ENCODE peak calls at places on chromosomes 12 and 14, in nine cellular contexts. One of them, this sample, is unnamed.

GRCh38 chr12:109763201-109763841 is 49.7 kb downstream of the FAM222A start:
- DNase-seq in CD8-positive, alpha-beta T cell: no peak
- DNase-seq in hepatocyte: no peak
- DNase-seq in CD4-positive, alpha-beta T cell: no peak
- DNase-seq in AG04450: no peak
- DNase-seq in astrocyte of the spinal cord: peak; percentile 19
- DNase-seq in choroid plexus epithelial cell: peak; percentile 37
- DNase-seq in left ventricle myocardium inferior: no peak
- DNase-seq in lower lobe of right lung: peak; percentile 45
- DNase-seq in this sample: peak; percentile 36

GRCh38 chr14:71532349-71532748 is 399.9 kb upstream of the RGS6 start:
- DNase-seq in hepatocyte: no peak
- DNase-seq in astrocyte of the spinal cord: peak; percentile 91
- DNase-seq in lower lobe of right lung: no peak
- DNase-seq in AG04450: no peak
- DNase-seq in left ventricle myocardium inferior: no peak
- DNase-seq in CD4-positive, alpha-beta T cell: no peak
- DNase-seq in choroid plexus epithelial cell: peak; percentile 80
- DNase-seq in CD8-positive, alpha-beta T cell: no peak
- DNase-seq in this sample: peak; percentile 18

GRCh38 chr14:104559769-104560585 is 19.6 kb upstream of the C14orf180 start:
- DNase-seq in lower lobe of right lung: no peak
- DNase-seq in choroid plexus epithelial cell: no peak
- DNase-seq in CD4-positive, alpha-beta T cell: no peak
- DNase-seq in AG04450: no peak
- DNase-seq in hepatocyte: no peak
- DNase-seq in CD8-positive, alpha-beta T cell: no peak
- DNase-seq in astrocyte of the spinal cord: no peak
- DNase-seq in left ventricle myocardium inferior: no peak
- DNase-seq in this sample: no peak

GRCh38 chr12:6093764-6094163 is 30.7 kb downstream of the VWF start:
- DNase-seq in choroid plexus epithelial cell: no peak
- DNase-seq in hepatocyte: no peak
- DNase-seq in lower lobe of right lung: no peak
- DNase-seq in AG04450: no peak
- DNase-seq in CD8-positive, alpha-beta T cell: no peak
- DNase-seq in left ventricle myocardium inferior: no peak
- DNase-seq in astrocyte of the spinal cord: no peak
- DNase-seq in CD4-positive, alpha-beta T cell: no peak
- DNase-seq in this sample: peak; percentile 34

GRCh38 chr14:102602421-102603292 is 10.2 kb downstream of the RCOR1 start:
- DNase-seq in CD4-positive, alpha-beta T cell: no peak
- DNase-seq in choroid plexus epithelial cell: no peak
- DNase-seq in astrocyte of the spinal cord: no peak
- DNase-seq in hepatocyte: no peak
- DNase-seq in lower lobe of right lung: no peak
- DNase-seq in AG04450: no peak
- DNase-seq in CD8-positive, alpha-beta T cell: no peak
- DNase-seq in left ventricle myocardium inferior: no peak
- DNase-seq in this sample: no peak

GRCh38 chr12:129372348-129372747 is 519.1 kb downstream of the GLT1D1 start:
- DNase-seq in lower lobe of right lung: no peak
- DNase-seq in CD8-positive, alpha-beta T cell: no peak
- DNase-seq in AG04450: no peak
- DNase-seq in astrocyte of the spinal cord: no peak
- DNase-seq in choroid plexus epithelial cell: no peak
- DNase-seq in CD4-positive, alpha-beta T cell: no peak
- DNase-seq in hepatocyte: no peak
- DNase-seq in left ventricle myocardium inferior: no peak
- DNase-seq in this sample: no peak

GRCh38 chr14:51400142-51400541 is 160.1 kb downstream of the TMX1 start:
- DNase-seq in choroid plexus epithelial cell: no peak
- DNase-seq in left ventricle myocardium inferior: no peak
- DNase-seq in CD8-positive, alpha-beta T cell: no peak
- DNase-seq in CD4-positive, alpha-beta T cell: no peak
- DNase-seq in hepatocyte: no peak
- DNase-seq in lower lobe of right lung: no peak
- DNase-seq in AG04450: no peak
- DNase-seq in astrocyte of the spinal cord: no peak
- DNase-seq in this sample: no peak

GRCh38 chr12:124593851-124594401 is 26.5 kb upstream of the NCOR2 start:
- DNase-seq in CD4-positive, alpha-beta T cell: no peak
- DNase-seq in astrocyte of the spinal cord: no peak
- DNase-seq in choroid plexus epithelial cell: no peak
- DNase-seq in CD8-positive, alpha-beta T cell: no peak
- DNase-seq in AG04450: no peak
- DNase-seq in lower lobe of right lung: no peak
- DNase-seq in hepatocyte: no peak
- DNase-seq in left ventricle myocardium inferior: no peak
- DNase-seq in this sample: no peak

GRCh38 chr14:67311868-67312267 is 47.7 kb downstream of the ATP6V1D start:
- DNase-seq in hepatocyte: peak; percentile 10
- DNase-seq in CD8-positive, alpha-beta T cell: no peak
- DNase-seq in lower lobe of right lung: no peak
- DNase-seq in CD4-positive, alpha-beta T cell: no peak
- DNase-seq in left ventricle myocardium inferior: no peak
- DNase-seq in choroid plexus epithelial cell: no peak
- DNase-seq in AG04450: no peak
- DNase-seq in astrocyte of the spinal cord: no peak
- DNase-seq in this sample: peak; percentile 28

GRCh38 chr12:11757095-11757494 is 107.6 kb downstream of the ETV6 start:
- DNase-seq in AG04450: no peak
- DNase-seq in left ventricle myocardium inferior: no peak
- DNase-seq in astrocyte of the spinal cord: no peak
- DNase-seq in hepatocyte: no peak
- DNase-seq in lower lobe of right lung: no peak
- DNase-seq in choroid plexus epithelial cell: no peak
- DNase-seq in CD8-positive, alpha-beta T cell: no peak
- DNase-seq in CD4-positive, alpha-beta T cell: no peak
- DNase-seq in this sample: no peak

GRCh38 chr12:49587174-49587908 is 18.1 kb downstream of the FAM186B start:
- DNase-seq in astrocyte of the spinal cord: no peak
- DNase-seq in lower lobe of right lung: no peak
- DNase-seq in left ventricle myocardium inferior: no peak
- DNase-seq in AG04450: no peak
- DNase-seq in hepatocyte: no peak
- DNase-seq in CD4-positive, alpha-beta T cell: no peak
- DNase-seq in CD8-positive, alpha-beta T cell: no peak
- DNase-seq in choroid plexus epithelial cell: no peak
- DNase-seq in this sample: no peak
- TF ChIP-seq CTCF in astrocyte of the spinal cord: no peak
- TF ChIP-seq CTCF in lower lobe of right lung: no peak
- TF ChIP-seq CTCF in left ventricle myocardium inferior: no peak
- TF ChIP-seq CTCF in AG04450: no peak
- TF ChIP-seq CTCF in hepatocyte: no peak
- TF ChIP-seq CTCF in CD4-positive, alpha-beta T cell: no peak
- TF ChIP-seq CTCF in CD8-positive, alpha-beta T cell: no peak
- TF ChIP-seq CTCF in choroid plexus epithelial cell: no peak
- TF ChIP-seq CTCF in this sample: no peak

GRCh38 chr14:54348923-54349615 is 47.7 kb upstream of the CDKN3 start:
- DNase-seq in astrocyte of the spinal cord: peak; percentile 87
- DNase-seq in choroid plexus epithelial cell: peak; percentile 94
- DNase-seq in hepatocyte: no peak
- DNase-seq in left ventricle myocardium inferior: peak; percentile 51
- DNase-seq in AG04450: no peak
- DNase-seq in lower lobe of right lung: no peak
- DNase-seq in CD8-positive, alpha-beta T cell: no peak
- DNase-seq in CD4-positive, alpha-beta T cell: no peak
- DNase-seq in this sample: no peak

GRCh38 chr14:54348001-54348611 is 48.7 kb upstream of the CDKN3 start:
- DNase-seq in hepatocyte: peak; percentile 85
- DNase-seq in CD8-positive, alpha-beta T cell: no peak
- DNase-seq in astrocyte of the spinal cord: peak; percentile 65
- DNase-seq in left ventricle myocardium inferior: no peak
- DNase-seq in CD4-positive, alpha-beta T cell: no peak
- DNase-seq in choroid plexus epithelial cell: peak; percentile 70
- DNase-seq in AG04450: no peak
- DNase-seq in lower lobe of right lung: no peak
- DNase-seq in this sample: peak; percentile 68

GRCh38 chr14:54344445-54344844 is 52.4 kb upstream of the CDKN3 start:
- DNase-seq in astrocyte of the spinal cord: no peak
- DNase-seq in AG04450: no peak
- DNase-seq in CD4-positive, alpha-beta T cell: no peak
- DNase-seq in choroid plexus epithelial cell: no peak
- DNase-seq in left ventricle myocardium inferior: no peak
- DNase-seq in CD8-positive, alpha-beta T cell: no peak
- DNase-seq in lower lobe of right lung: no peak
- DNase-seq in hepatocyte: no peak
- DNase-seq in this sample: no peak

GRCh38 chr14:54346257-54346656 is 50.5 kb upstream of the CDKN3 start:
- DNase-seq in CD8-positive, alpha-beta T cell: no peak
- DNase-seq in left ventricle myocardium inferior: no peak
- DNase-seq in AG04450: no peak
- DNase-seq in lower lobe of right lung: no peak
- DNase-seq in astrocyte of the spinal cord: no peak
- DNase-seq in CD4-positive, alpha-beta T cell: no peak
- DNase-seq in hepatocyte: no peak
- DNase-seq in choroid plexus epithelial cell: no peak
- DNase-seq in this sample: no peak

GRCh38 chr14:54347044-54347443 is 49.8 kb upstream of the CDKN3 start:
- DNase-seq in hepatocyte: no peak
- DNase-seq in lower lobe of right lung: no peak
- DNase-seq in choroid plexus epithelial cell: no peak
- DNase-seq in left ventricle myocardium inferior: no peak
- DNase-seq in AG04450: no peak
- DNase-seq in CD8-positive, alpha-beta T cell: no peak
- DNase-seq in astrocyte of the spinal cord: no peak
- DNase-seq in CD4-positive, alpha-beta T cell: no peak
- DNase-seq in this sample: no peak
- TF ChIP-seq CTCF in hepatocyte: no peak
- TF ChIP-seq CTCF in lower lobe of right lung: no peak
- TF ChIP-seq CTCF in choroid plexus epithelial cell: no peak
- TF ChIP-seq CTCF in left ventricle myocardium inferior: no peak
- TF ChIP-seq CTCF in AG04450: no peak
- TF ChIP-seq CTCF in CD8-positive, alpha-beta T cell: no peak
- TF ChIP-seq CTCF in astrocyte of the spinal cord: no peak
- TF ChIP-seq CTCF in CD4-positive, alpha-beta T cell: no peak
- TF ChIP-seq CTCF in this sample: no peak

GRCh38 chr12:10365716-10366433 is 24.0 kb downstream of the KLRK1 start:
- DNase-seq in AG04450: no peak
- DNase-seq in astrocyte of the spinal cord: peak; percentile 35
- DNase-seq in left ventricle myocardium inferior: no peak
- DNase-seq in choroid plexus epithelial cell: peak; percentile 52
- DNase-seq in lower lobe of right lung: no peak
- DNase-seq in hepatocyte: no peak
- DNase-seq in CD8-positive, alpha-beta T cell: no peak
- DNase-seq in CD4-positive, alpha-beta T cell: no peak
- DNase-seq in this sample: no peak
- TF ChIP-seq CTCF in AG04450: peak; percentile 24
- TF ChIP-seq CTCF in astrocyte of the spinal cord: peak; percentile 12
- TF ChIP-seq CTCF in left ventricle myocardium inferior: peak; percentile 29
- TF ChIP-seq CTCF in choroid plexus epithelial cell: peak; percentile 51
- TF ChIP-seq CTCF in lower lobe of right lung: peak; percentile 21
- TF ChIP-seq CTCF in hepatocyte: no peak
- TF ChIP-seq CTCF in CD8-positive, alpha-beta T cell: peak; percentile 18
- TF ChIP-seq CTCF in CD4-positive, alpha-beta T cell: no peak
- TF ChIP-seq CTCF in this sample: no peak

GRCh38 chr14:30756594-30756993 is 117.8 kb upstream of the COCH start:
- DNase-seq in CD4-positive, alpha-beta T cell: no peak
- DNase-seq in choroid plexus epithelial cell: no peak
- DNase-seq in AG04450: no peak
- DNase-seq in hepatocyte: no peak
- DNase-seq in lower lobe of right lung: no peak
- DNase-seq in astrocyte of the spinal cord: no peak
- DNase-seq in CD8-positive, alpha-beta T cell: no peak
- DNase-seq in left ventricle myocardium inferior: no peak
- DNase-seq in this sample: no peak
- TF ChIP-seq CTCF in CD4-positive, alpha-beta T cell: no peak
- TF ChIP-seq CTCF in choroid plexus epithelial cell: no peak
- TF ChIP-seq CTCF in AG04450: no peak
- TF ChIP-seq CTCF in hepatocyte: no peak
- TF ChIP-seq CTCF in lower lobe of right lung: no peak
- TF ChIP-seq CTCF in astrocyte of the spinal cord: no peak
- TF ChIP-seq CTCF in CD8-positive, alpha-beta T cell: no peak
- TF ChIP-seq CTCF in left ventricle myocardium inferior: no peak
- TF ChIP-seq CTCF in this sample: no peak

GRCh38 chr14:36747411-36748184 is 85.9 kb downstream of the PAX9 start:
- DNase-seq in astrocyte of the spinal cord: no peak
- DNase-seq in hepatocyte: no peak
- DNase-seq in choroid plexus epithelial cell: peak; percentile 16
- DNase-seq in left ventricle myocardium inferior: no peak
- DNase-seq in lower lobe of right lung: no peak
- DNase-seq in AG04450: no peak
- DNase-seq in CD4-positive, alpha-beta T cell: no peak
- DNase-seq in CD8-positive, alpha-beta T cell: no peak
- DNase-seq in this sample: peak; percentile 43
- TF ChIP-seq CTCF in astrocyte of the spinal cord: peak; percentile 60
- TF ChIP-seq CTCF in hepatocyte: peak; percentile 31
- TF ChIP-seq CTCF in choroid plexus epithelial cell: peak; percentile 66
- TF ChIP-seq CTCF in left ventricle myocardium inferior: peak; percentile 33
- TF ChIP-seq CTCF in lower lobe of right lung: peak; percentile 46
- TF ChIP-seq CTCF in AG04450: peak; percentile 59
- TF ChIP-seq CTCF in CD4-positive, alpha-beta T cell: no peak
- TF ChIP-seq CTCF in CD8-positive, alpha-beta T cell: no peak
- TF ChIP-seq CTCF in this sample: peak; percentile 51

This sample was measured in MCF 10A.